ENCODE peak calls at places on chromosomes 11 and 22, in five cellular contexts. H, O, N, D and Z are unnamed samples.

GRCh38 chr11:77136074-77136473 is 8.0 kb downstream of the MYO7A start:
- DNase-seq in O (no peak), H (no peak), D (no peak), N (peak; percentile 74), Z (no peak)

GRCh38 chr22:30279389-30279788 is 9.9 kb downstream of the CASTOR1 start:
- DNase-seq in N (peak; percentile 87), D (no peak), H (peak; percentile 70), O (no peak), Z (no peak)

GRCh38 chr11:130096823-130097222 is 27.1 kb downstream of the APLP2 start:
- DNase-seq in H (no peak), O (no peak), N (no peak), D (no peak), Z (no peak)

GRCh38 chr22:31139866-31140716 is at the start of gene PLA2G3:
- DNase-seq in H (no peak), O (peak; percentile 78), N (peak; percentile 33), D (peak; percentile 99), Z (no peak)

GRCh38 chr11:75239551-75240290 is 853 bp upstream of the TPBGL start:
- DNase-seq in N (no peak), O (no peak), H (no peak), D (peak; percentile 57), Z (peak; percentile 9)

GRCh38 chr11:19646308-19646707 is 66.3 kb upstream of the NAV2 start:
- DNase-seq in O (no peak), D (no peak), H (no peak), N (peak; percentile 53), Z (no peak)

GRCh38 chr11:113048820-113049555 is 87.8 kb downstream of the NCAM1 start:
- DNase-seq in N (peak; percentile 82), D (no peak), O (no peak), H (no peak), Z (no peak)

GRCh38 chr11:1652778-1653540 is 23.4 kb downstream of the KRTAP5-5 start:
- DNase-seq in N (peak; percentile 75), D (peak; percentile 84), O (peak; percentile 94), H (peak; percentile 71), Z (peak; percentile 63)

GRCh38 chr22:17706451-17706900 is 67.8 kb downstream of the BID start:
- DNase-seq in O (no peak), H (peak; percentile 69), N (peak; percentile 95), D (peak; percentile 46), Z (peak; percentile 32)

GRCh38 chr22:32327066-32327465 is 30.6 kb upstream of the RFPL3 start:
- DNase-seq in O (peak; percentile 22), H (no peak), D (no peak), N (peak; percentile 19), Z (no peak)

GRCh38 chr22:35587447-35587870 is 29.7 kb downstream of the MB start:
- DNase-seq in O (no peak), H (peak; percentile 30), N (peak; percentile 15), D (no peak), Z (peak; percentile 48)

GRCh38 chr22:37122598-37123180 is 13.2 kb upstream of the TMPRSS6 start:
- DNase-seq in O (no peak), N (no peak), D (no peak), H (no peak), Z (no peak)

GRCh38 chr22:50525991-50526848 is 822 bp upstream of the SCO2 start:
- DNase-seq in N (peak; percentile 79), D (peak; percentile 75), H (peak; percentile 70), O (peak; percentile 93), Z (peak; percentile 78)

GRCh38 chr11:117520201-117520600 is 192.5 kb downstream of the CEP164 start:
- DNase-seq in H (no peak), O (no peak), D (no peak), N (peak; percentile 32), Z (no peak)

GRCh38 chr22:37581534-37581933 is 1.6 kb upstream of the LGALS2 start:
- DNase-seq in D (no peak), H (no peak), O (peak; percentile 87), N (peak; percentile 36), Z (no peak)

GRCh38 chr11:34345991-34346480 is 11.8 kb downstream of the ABTB2 start:
- DNase-seq in D (no peak), O (peak; percentile 86), H (peak; percentile 60), N (peak; percentile 77), Z (peak; percentile 47)

GRCh38 chr11:62552931-62553838 is 6.6 kb upstream of the AHNAK start:
- DNase-seq in H (peak; percentile 93), D (peak; percentile 88), N (peak; percentile 98), O (peak; percentile 94), Z (peak; percentile 90)

GRCh38 chr11:116281173-116282160 is 491.3 kb downstream of the BUD13 start:
- DNase-seq in D (peak; percentile 47), O (no peak), N (no peak), H (no peak), Z (no peak)

GRCh38 chr11:119148855-119149370 is at the start of gene ABCG4:
- DNase-seq in O (peak; percentile 82), N (peak; percentile 49), H (no peak), D (peak; percentile 70), Z (no peak)

GRCh38 chr11:76243157-76243556 is 36.9 kb upstream of the WNT11 start:
- DNase-seq in O (peak; percentile 48), N (no peak), D (peak; percentile 87), H (no peak), Z (no peak)

GRCh38 chr11:46485852-46486443 is 94.4 kb upstream of the CHRM4 start:
- DNase-seq in D (no peak), O (no peak), N (no peak), H (no peak), Z (no peak)

GRCh38 chr11:60251485-60252207 is 8.7 kb upstream of the MS4A4E start:
- DNase-seq in H (no peak), N (peak; percentile 1), O (no peak), D (peak; percentile 52), Z (no peak)

GRCh38 chr11:26964335-26964734 is 29.6 kb upstream of the FIBIN start:
- DNase-seq in N (no peak), H (no peak), D (no peak), O (no peak), Z (no peak)

GRCh38 chr11:121615506-121615905 is 162.7 kb upstream of the SORL1-AS1 start:
- DNase-seq in H (no peak), D (no peak), O (no peak), N (peak; percentile 68), Z (no peak)

GRCh38 chr11:46047520-46047919 is 73.7 kb downstream of the PHF21A start:
- DNase-seq in H (no peak), N (peak; percentile 10), D (no peak), O (no peak), Z (no peak)

DNA sequence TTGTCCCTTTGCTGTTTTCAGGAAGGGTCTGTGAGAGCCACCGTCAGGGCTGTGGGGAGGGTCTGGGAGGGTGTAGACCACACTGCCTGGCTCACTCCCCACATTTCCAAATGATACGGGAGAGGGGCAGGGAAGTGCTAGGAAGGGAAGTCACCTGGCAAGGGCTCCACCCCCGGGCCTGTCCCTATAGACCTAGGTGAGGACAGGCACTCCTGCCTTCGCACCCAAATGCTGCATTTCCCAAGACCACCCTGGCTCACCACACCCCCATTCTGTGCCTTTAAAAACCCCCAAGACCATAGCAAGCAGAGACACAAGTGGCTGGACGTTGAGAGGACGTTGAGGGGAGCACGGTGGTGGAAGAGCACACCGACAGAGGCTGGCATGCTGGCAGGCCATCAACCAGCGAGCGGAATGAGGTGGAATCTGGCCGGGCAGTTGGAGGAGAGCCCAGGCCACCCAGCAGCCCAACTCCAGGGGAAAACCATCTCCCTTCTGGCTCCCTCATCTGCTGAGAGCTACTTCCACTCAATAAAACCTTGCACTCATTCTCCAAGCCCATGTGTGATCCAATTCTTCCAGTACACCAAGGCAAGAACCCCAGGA is 45.7 kb downstream of the GNB1L start:
- DNase-seq in N (no peak), D (no peak), H (no peak), O (no peak), Z (peak; percentile 8)
- H3K4me1 ChIP-seq in N (no peaks in the 10 kb centered on the region), D (no peaks in the 10 kb centered on the region), H (no peaks in the 10 kb centered on the region), O (no peaks in the 10 kb centered on the region), Z (no peaks in the 10 kb centered on the region)

GRCh38 chr22:46452195-46453005 is 85.0 kb downstream of the CELSR1 start:
- DNase-seq in D (no peak), H (no peak), O (no peak), N (no peak), Z (no peak)

GRCh38 chr22:46453006-46453828 is 84.2 kb downstream of the CELSR1 start:
- DNase-seq in H (no peak), D (no peak), O (no peak), N (no peak), Z (no peak)

GRCh38 chr22:46450931-46451660 is 86.3 kb downstream of the CELSR1 start:
- DNase-seq in H (no peak), O (no peak), D (no peak), N (peak; percentile 11), Z (no peak)

GRCh38 chr22:46449974-46450745 is 87.3 kb downstream of the CELSR1 start:
- DNase-seq in N (no peak), H (no peak), O (no peak), D (no peak), Z (no peak)

DNA sequence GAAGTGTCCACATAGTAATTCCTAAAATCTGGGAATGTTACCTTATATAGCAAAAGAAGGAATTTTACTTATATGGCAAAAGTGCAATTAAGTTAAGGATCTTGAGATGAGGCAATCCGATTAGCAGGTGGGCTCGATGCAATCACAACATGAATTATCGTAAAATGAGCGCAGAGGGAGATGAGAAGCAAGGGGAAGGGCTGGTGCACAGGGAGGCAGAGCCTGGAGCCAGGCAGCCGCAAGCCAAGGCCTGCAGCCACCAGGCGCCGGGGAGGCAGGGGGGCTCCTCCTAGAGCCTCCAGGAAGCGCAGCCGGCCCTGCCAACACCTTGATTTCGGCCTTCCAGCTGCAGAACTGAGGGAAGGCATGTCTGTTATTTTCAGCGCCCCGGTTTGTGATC is 85.7 kb downstream of the CELSR1 start:
- DNase-seq in H (no peak), N (no peak), O (no peak), D (no peak), Z (no peak)
- H3K4me1 ChIP-seq in H (no peaks in the 10 kb centered on the region), N (no peaks in the 10 kb centered on the region), O (no peaks in the 10 kb centered on the region), D (no peaks in the 10 kb centered on the region), Z (no peaks in the 10 kb centered on the region)

DNA sequence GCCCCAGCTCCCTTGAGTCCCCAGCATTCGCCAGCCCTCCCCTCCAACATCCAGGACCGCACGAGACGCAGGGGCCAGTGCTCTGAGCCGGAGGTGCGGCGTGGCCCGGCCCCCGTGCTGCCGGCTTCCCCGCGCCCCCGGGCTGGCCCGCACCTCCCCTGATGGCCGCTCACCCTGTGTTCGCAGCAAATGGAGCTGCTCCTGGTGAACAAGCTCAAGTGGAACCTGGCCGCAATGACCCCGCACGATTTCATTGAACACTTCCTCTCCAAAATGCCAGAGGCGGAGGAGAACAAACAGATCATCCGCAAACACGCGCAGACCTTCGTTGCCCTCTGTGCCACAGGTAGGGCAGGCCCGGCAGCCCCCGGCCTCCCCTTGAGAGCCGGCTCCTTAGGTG is 2.7 kb downstream of the CCND1 start:
- DNase-seq in H (no peak), N (peak; percentile 44), D (no peak), O (peak; percentile 74), Z (no peak)
- H3K4me1 ChIP-seq in H (peaks cover 4% of the 10 kb centered on the region), N (peaks cover 7% of the 10 kb centered on the region), D (peaks cover 9% of the 10 kb centered on the region), O (no peaks in the 10 kb centered on the region), Z (peaks cover 34% of the 10 kb centered on the region)

DNA sequence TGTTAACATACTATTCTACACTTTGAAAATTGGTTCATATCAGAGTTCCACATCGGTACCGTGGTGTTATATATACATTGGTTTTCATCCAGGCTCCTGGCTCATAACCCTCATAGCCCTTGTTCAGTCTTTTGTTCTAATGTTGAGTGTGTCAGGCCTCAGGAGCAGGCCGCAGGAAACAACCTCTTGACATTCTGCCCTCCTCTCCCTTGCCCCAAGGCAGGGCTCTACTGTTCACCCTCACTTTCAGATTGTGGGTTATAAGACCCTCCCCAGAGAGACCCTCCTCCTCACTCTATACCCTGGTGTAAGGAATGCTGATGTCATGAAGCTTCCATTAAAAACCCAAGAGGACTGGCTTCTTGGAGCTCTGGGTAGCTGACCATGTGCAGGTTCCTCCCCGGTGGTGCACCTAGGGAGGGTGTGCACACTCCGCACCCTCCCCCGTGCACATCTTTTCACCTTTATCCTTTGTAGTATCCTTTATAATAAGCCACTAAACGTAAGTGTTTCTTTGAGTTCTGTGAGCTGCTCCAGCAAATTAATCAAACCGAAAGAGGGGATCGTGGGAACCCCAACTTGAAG is 12.1 kb downstream of the SSH3 start:
- DNase-seq in O (no peak), D (no peak), H (no peak), N (no peak), Z (no peak)
- H3K4me1 ChIP-seq in O (no peaks in the 10 kb centered on the region), D (peaks cover 8% of the 10 kb centered on the region), H (no peaks in the 10 kb centered on the region), N (peaks cover 5% of the 10 kb centered on the region), Z (peaks cover 6% of the 10 kb centered on the region)